ENCODE peak calls at places on chromosomes 7 and 10, in nine cellular contexts. P is brain microvascular endothelial cell; W is activated CD4-positive, alpha-beta T cell treated with anti-CD3 and anti-CD28 coated beads, Interleukin-2, amount 10 ng/mL, durations not matched to agents 7 days and 5 days; L is HTR-8/SVneo; I is activated T-helper 1 cell treated with anti-CD3 and anti-CD28 coated beads, Interleukin-12 subunit alpha, Interleukin-12 subunit beta, Interleukin-2, Interleukin-4 antibody, amounts not matched to agents 30 ng/mL and 10 ng/mL and 1 ng/mL, durations not matched to agents 14 hours and 24 hours and 36 hours; Y is posterior cingulate gyrus; D is stimulated activated CD8-positive, alpha-beta memory T cell treated with anti-CD3 and anti-CD28 coated beads, Interleukin-4, amount 100 ng/mL, for 48 hours; O is stimulated activated CD4-positive, alpha-beta T cell treated with anti-CD3 and anti-CD28 coated beads, Interleukin-2, amount 100 ng/mL, for 48 hours; V is Kasumi-1. S is an unnamed sample.

GRCh38 chr10:111084346-111085255 is 7.8 kb downstream of the ADRA2A start:
- DNase-seq in P (no peak), W (no peak), L (no peak), I (no peak), Y (no peak), D (no peak), O (no peak), V (no peak), S (no peak)

GRCh38 chr10:46524471-46525176 is 31.8 kb downstream of the GPRIN2 start:
- DNase-seq in P (peak), W (no peak), L (peak), I (no peak), Y (peak), D (no peak), O (no peak), V (no peak), S (no peak)

GRCh38 chr10:43294241-43294658 is 27.4 kb upstream of the RASGEF1A start:
- DNase-seq in P (no peak), W (peak), L (no peak), I (peak), Y (no peak), D (peak), O (no peak), V (no peak), S (no peak)

GRCh38 chr10:97849101-97849490 is 547 bp upstream of the GOLGA7B start:
- DNase-seq in P (no peak), W (no peak), L (no peak), I (no peak), Y (no peak), D (no peak), O (no peak), V (no peak), S (no peak)

GRCh38 chr10:32400961-32401360 is 45.0 kb upstream of the CCDC7 start:
- DNase-seq in P (no peak), W (no peak), L (no peak), I (no peak), Y (no peak), D (no peak), O (no peak), V (no peak), S (no peak)

GRCh38 chr10:9331583-9332008 is 1277.1 kb downstream of the GATA3 start:
- DNase-seq in P (peak), W (no peak), L (peak), I (no peak), Y (no peak), D (no peak), O (no peak), V (peak), S (no peak)

GRCh38 chr7:876972-877311 is 588 bp downstream of the GET4 start:
- DNase-seq in P (no peak), W (peak), L (no peak), I (no peak), Y (no peak), D (no peak), O (no peak), V (peak), S (peak)

GRCh38 chr10:43238462-43238861 is 28.4 kb downstream of the RASGEF1A start:
- DNase-seq in P (no peak), W (peak), L (no peak), I (no peak), Y (peak), D (peak), O (no peak), V (no peak), S (peak)

GRCh38 chr7:7719235-7719634 is 828 bp upstream of the RPA3 start:
- DNase-seq in P (peak), W (peak), L (peak), I (peak), Y (no peak), D (peak), O (peak), V (no peak), S (peak)

GRCh38 chr10:58143944-58144343 is 123.8 kb downstream of the IPMK start:
- DNase-seq in P (no peak), W (peak), L (no peak), I (no peak), Y (no peak), D (no peak), O (no peak), V (no peak), S (no peak)

GRCh38 chr7:47938574-47939165 is 9.6 kb downstream of the PKD1L1 start:
- DNase-seq in P (no peak), W (no peak), L (peak), I (no peak), Y (no peak), D (no peak), O (no peak), V (no peak), S (no peak)

GRCh38 chr10:76774987-76775603 is 862.5 kb downstream of the KCNMA1 start:
- DNase-seq in P (no peak), W (no peak), L (no peak), I (no peak), Y (no peak), D (no peak), O (no peak), V (no peak), S (no peak)

GRCh38 chr10:131172433-131172832 is 139.1 kb downstream of the TCERG1L start:
- DNase-seq in P (no peak), W (no peak), L (no peak), I (no peak), Y (no peak), D (no peak), O (no peak), V (no peak), S (no peak)

GRCh38 chr10:95745487-95745886 is 10.5 kb upstream of the ENTPD1 start:
- DNase-seq in P (no peak), W (no peak), L (no peak), I (no peak), Y (no peak), D (no peak), O (no peak), V (no peak), S (no peak)

GRCh38 chr10:107915277-107915634 is 750.8 kb upstream of the SORCS1 start:
- DNase-seq in P (no peak), W (no peak), L (no peak), I (no peak), Y (no peak), D (no peak), O (no peak), V (no peak), S (no peak)

GRCh38 chr7:19665399-19666008 is 43.3 kb downstream of the POLR1F start:
- DNase-seq in P (no peak), W (no peak), L (peak), I (no peak), Y (no peak), D (no peak), O (no peak), V (peak), S (no peak)

GRCh38 chr7:44244282-44244681 is 43.5 kb downstream of the YKT6 start:
- DNase-seq in P (no peak), W (peak), L (peak), I (no peak), Y (no peak), D (peak), O (no peak), V (peak), S (peak)

GRCh38 chr7:144513332-144513731 is 109.8 kb upstream of the NOBOX start:
- DNase-seq in P (peak), W (no peak), L (peak), I (no peak), Y (no peak), D (no peak), O (no peak), V (peak), S (no peak)

GRCh38 chr10:98446121-98446655 is 547 bp downstream of the HPS1 start:
- DNase-seq in P (no peak), W (peak), L (no peak), I (peak), Y (no peak), D (peak), O (peak), V (peak), S (no peak)

GRCh38 chr10:70916241-70916640 is 27.9 kb upstream of the PCBD1 start:
- DNase-seq in P (no peak), W (no peak), L (no peak), I (no peak), Y (peak), D (no peak), O (no peak), V (no peak), S (no peak)

GRCh38 chr10:63241898-63242297 is 108.8 kb downstream of the NRBF2 start:
- DNase-seq in P (no peak), W (no peak), L (no peak), I (no peak), Y (no peak), D (no peak), O (no peak), V (peak), S (no peak)

GRCh38 chr7:41391818-41392217 is 311.1 kb downstream of the INHBA start:
- DNase-seq in P (no peak), W (no peak), L (no peak), I (no peak), Y (no peak), D (no peak), O (no peak), V (no peak), S (no peak)

GRCh38 chr7:151777913-151778670 is 98.8 kb downstream of the PRKAG2 start:
- DNase-seq in P (no peak), W (no peak), L (no peak), I (no peak), Y (no peak), D (no peak), O (no peak), V (no peak), S (no peak)

GRCh38 chr10:124717358-124717757 is 26.8 kb downstream of the FAM53B start:
- DNase-seq in P (no peak), W (no peak), L (no peak), I (no peak), Y (no peak), D (no peak), O (no peak), V (no peak), S (no peak)

GRCh38 chr7:42910306-42910705 is 1.6 kb downstream of the C7orf25 start:
- DNase-seq in P (no peak), W (no peak), L (no peak), I (no peak), Y (no peak), D (no peak), O (no peak), V (no peak), S (no peak)

GRCh38 chr10:108230478-108231170 is 1066.1 kb upstream of the SORCS1 start:
- DNase-seq in P (no peak), W (no peak), L (no peak), I (no peak), Y (no peak), D (no peak), O (no peak), V (no peak), S (no peak)

GRCh38 chr7:74290999-74291441 is 1.8 kb downstream of the CLIP2 start:
- DNase-seq in P (no peak), W (no peak), L (no peak), I (no peak), Y (no peak), D (no peak), O (no peak), V (no peak), S (no peak)

GRCh38 chr10:14548474-14548873 is 217.8 kb upstream of the FRMD4A start:
- DNase-seq in P (no peak), W (no peak), L (no peak), I (no peak), Y (no peak), D (no peak), O (no peak), V (no peak), S (no peak)

GRCh38 chr7:2032876-2033407 is 199.8 kb downstream of the MAD1L1 start:
- DNase-seq in P (no peak), W (no peak), L (no peak), I (no peak), Y (peak), D (no peak), O (no peak), V (no peak), S (peak)

GRCh38 chr10:120493411-120494312 is 36.6 kb downstream of the PLPP4 start:
- DNase-seq in P (no peak), W (no peak), L (no peak), I (no peak), Y (no peak), D (no peak), O (no peak), V (no peak), S (peak)

GRCh38 chr7:151246161-151247015 is 2.1 kb downstream of the SMARCD3 start:
- DNase-seq in P (no peak), W (no peak), L (no peak), I (no peak), Y (peak), D (no peak), O (no peak), V (no peak), S (no peak)

GRCh38 chr10:6216916-6217315 is 14.2 kb downstream of the PFKFB3 start:
- DNase-seq in P (no peak), W (no peak), L (no peak), I (no peak), Y (no peak), D (no peak), O (no peak), V (no peak), S (no peak)

GRCh38 chr7:100275120-100275519 is 32.4 kb upstream of the SPDYE3 start:
- DNase-seq in P (no peak), W (no peak), L (no peak), I (no peak), Y (no peak), D (no peak), O (no peak), V (no peak), S (no peak)

GRCh38 chr10:34869128-34869836 is 54.2 kb upstream of the PARD3 start:
- DNase-seq in P (no peak), W (no peak), L (no peak), I (no peak), Y (no peak), D (no peak), O (no peak), V (peak), S (no peak)

GRCh38 chr10:126302831-126303230 is 85.4 kb downstream of the ADAM12 start:
- DNase-seq in P (peak), W (no peak), L (no peak), I (no peak), Y (no peak), D (no peak), O (no peak), V (peak), S (no peak)

GRCh38 chr10:112092529-112092928 is 91.0 kb downstream of the GPAM start:
- DNase-seq in P (no peak), W (no peak), L (no peak), I (no peak), Y (no peak), D (no peak), O (no peak), V (no peak), S (no peak)